ENCODE peak calls at places on chromosomes 2 and 18, in eight cellular contexts. W, B, A, R, H, T, J and F are unnamed samples.

GRCh38 chr18:45628979-45629958 is 14.0 kb downstream of the SLC14A2 start:
- DNase-seq in W (no peak), B (no peak), A (peak), R (no peak), H (no peak), T (no peak), J (no peak), F (no peak)

GRCh38 chr2:222922019-222922800 is 61.4 kb downstream of the ACSL3 start:
- DNase-seq in W (no peak), B (no peak), A (no peak), R (no peak), H (no peak), T (no peak), J (no peak), F (no peak)

GRCh38 chr2:227377461-227378351 is 1.4 kb downstream of the TM4SF20 start:
- DNase-seq in W (no peak), B (no peak), A (no peak), R (no peak), H (no peak), T (no peak), J (no peak), F (no peak)

GRCh38 chr2:106160786-106161261 is 33.3 kb downstream of the UXS1 start:
- DNase-seq in W (peak), B (no peak), A (no peak), R (no peak), H (no peak), T (no peak), J (no peak), F (no peak)

GRCh38 chr2:120716641-120717585 is 18.8 kb upstream of the GLI2 start:
- DNase-seq in W (no peak), B (no peak), A (no peak), R (peak), H (no peak), T (no peak), J (no peak), F (no peak)

GRCh38 chr18:77067315-77068061 is 65.1 kb downstream of the MBP start:
- DNase-seq in W (peak), B (no peak), A (peak), R (peak), H (peak), T (no peak), J (peak), F (peak)

GRCh38 chr2:101114268-101114783 is 36.9 kb downstream of the TBC1D8 start:
- DNase-seq in W (no peak), B (no peak), A (no peak), R (no peak), H (no peak), T (no peak), J (no peak), F (no peak)

GRCh38 chr2:109472331-109473005 is 141.3 kb downstream of the SEPTIN10 start:
- DNase-seq in W (peak), B (no peak), A (no peak), R (no peak), H (no peak), T (no peak), J (no peak), F (no peak)

GRCh38 chr2:43323810-43324588 is 97.6 kb upstream of the ZFP36L2 start:
- DNase-seq in W (no peak), B (peak), A (no peak), R (peak), H (peak), T (no peak), J (no peak), F (peak)

GRCh38 chr18:8910843-8911242 is 191.7 kb upstream of the NDUFV2 start:
- DNase-seq in W (no peak), B (no peak), A (no peak), R (no peak), H (no peak), T (no peak), J (no peak), F (no peak)

GRCh38 chr2:163610817-163611556 is 124.8 kb downstream of the FIGN start:
- DNase-seq in W (no peak), B (no peak), A (no peak), R (no peak), H (no peak), T (peak), J (peak), F (no peak)

GRCh38 chr2:232980683-232981082 is 32.4 kb downstream of the NGEF start:
- DNase-seq in W (no peak), B (no peak), A (peak), R (no peak), H (no peak), T (no peak), J (no peak), F (no peak)

GRCh38 chr18:50744253-50744652 is 75.6 kb downstream of the MRO start:
- DNase-seq in W (no peak), B (no peak), A (no peak), R (no peak), H (no peak), T (no peak), J (no peak), F (no peak)

GRCh38 chr2:95374029-95374428 is 28.5 kb upstream of the FAHD2A start:
- DNase-seq in W (no peak), B (no peak), A (no peak), R (peak), H (no peak), T (no peak), J (no peak), F (no peak)

GRCh38 chr2:109382236-109382930 is 231.4 kb downstream of the SEPTIN10 start:
- DNase-seq in W (no peak), B (no peak), A (peak), R (peak), H (peak), T (no peak), J (no peak), F (no peak)

GRCh38 chr2:198347349-198347748 is 543.0 kb downstream of the PLCL1 start:
- DNase-seq in W (peak), B (no peak), A (no peak), R (no peak), H (no peak), T (no peak), J (no peak), F (no peak)

GRCh38 chr2:112884869-112885502 is 26.0 kb upstream of the IL37 start:
- DNase-seq in W (peak), B (peak), A (no peak), R (no peak), H (no peak), T (no peak), J (peak), F (peak)

GRCh38 chr18:21179590-21180220 is 62.3 kb upstream of the GREB1L start:
- DNase-seq in W (peak), B (peak), A (peak), R (no peak), H (peak), T (peak), J (peak), F (peak)

GRCh38 chr2:72140621-72140960 is 7.1 kb downstream of the CYP26B1 start:
- DNase-seq in W (no peak), B (peak), A (no peak), R (no peak), H (no peak), T (no peak), J (no peak), F (no peak)

GRCh38 chr18:9653390-9653789 is 39.0 kb upstream of the PPP4R1 start:
- DNase-seq in W (peak), B (peak), A (no peak), R (peak), H (peak), T (no peak), J (peak), F (no peak)

GRCh38 chr2:168796583-168797285 is 5.7 kb upstream of the NOSTRIN start:
- DNase-seq in W (peak), B (no peak), A (peak), R (no peak), H (peak), T (no peak), J (no peak), F (no peak)

GRCh38 chr18:35605686-35606417 is 24.3 kb downstream of the GALNT1 start:
- DNase-seq in W (peak), B (no peak), A (peak), R (no peak), H (no peak), T (no peak), J (no peak), F (no peak)

GRCh38 chr2:16321872-16322271 is 343.8 kb downstream of the CYRIA start:
- DNase-seq in W (no peak), B (no peak), A (no peak), R (no peak), H (no peak), T (no peak), J (no peak), F (no peak)

GRCh38 chr18:2967820-2968219 is 45.1 kb downstream of the LPIN2 start:
- DNase-seq in W (no peak), B (no peak), A (no peak), R (no peak), H (no peak), T (no peak), J (no peak), F (no peak)

GRCh38 chr18:74493689-74494088 is 2.5 kb upstream of the CNDP2 start:
- DNase-seq in W (peak), B (peak), A (peak), R (no peak), H (no peak), T (peak), J (peak), F (peak)

GRCh38 chr2:160345102-160345501 is 145.0 kb upstream of the ITGB6 start:
- DNase-seq in W (no peak), B (no peak), A (no peak), R (no peak), H (no peak), T (no peak), J (no peak), F (no peak)

GRCh38 chr2:113791697-113792590 is 35.5 kb upstream of the SLC35F5 start:
- DNase-seq in W (peak), B (no peak), A (peak), R (no peak), H (no peak), T (no peak), J (no peak), F (no peak)

GRCh38 chr2:133200684-133201421 is 367.4 kb downstream of the NCKAP5 start:
- DNase-seq in W (peak), B (no peak), A (peak), R (no peak), H (no peak), T (no peak), J (no peak), F (no peak)

GRCh38 chr2:46381871-46382270 is 84.7 kb downstream of the EPAS1 start:
- DNase-seq in W (no peak), B (no peak), A (no peak), R (no peak), H (no peak), T (no peak), J (no peak), F (no peak)

GRCh38 chr2:152647417-152648010 is 69.7 kb downstream of the PRPF40A start:
- DNase-seq in W (peak), B (peak), A (peak), R (peak), H (peak), T (peak), J (no peak), F (peak)

GRCh38 chr2:127437056-127437455 is 18.8 kb downstream of the PROC start:
- DNase-seq in W (no peak), B (no peak), A (no peak), R (no peak), H (no peak), T (no peak), J (no peak), F (no peak)

GRCh38 chr2:127434515-127434914 is 16.3 kb downstream of the PROC start:
- DNase-seq in W (no peak), B (no peak), A (no peak), R (no peak), H (no peak), T (no peak), J (no peak), F (no peak)

GRCh38 chr2:127439343-127439742 is 21.1 kb downstream of the PROC start:
- DNase-seq in W (no peak), B (no peak), A (no peak), R (no peak), H (no peak), T (no peak), J (no peak), F (no peak)

GRCh38 chr2:127437781-127438726 is 19.8 kb downstream of the PROC start:
- DNase-seq in W (no peak), B (peak), A (no peak), R (no peak), H (no peak), T (no peak), J (peak), F (peak)
- TF ChIP-seq POLR2A in W (no peak), B (no peak), A (no peak), R (no peak), H (no peak), T (no peak), J (peak), F (no peak)

GRCh38 chr2:128322651-128323491 is 4.2 kb upstream of the HS6ST1 start:
- DNase-seq in W (no peak), B (peak), A (no peak), R (peak), H (peak), T (no peak), J (no peak), F (no peak)
- H3K27ac ChIP-seq in W (no peak), B (peak), A (peak), R (peak), H (peak), T (peak), J (no peak), F (peak)

DNA sequence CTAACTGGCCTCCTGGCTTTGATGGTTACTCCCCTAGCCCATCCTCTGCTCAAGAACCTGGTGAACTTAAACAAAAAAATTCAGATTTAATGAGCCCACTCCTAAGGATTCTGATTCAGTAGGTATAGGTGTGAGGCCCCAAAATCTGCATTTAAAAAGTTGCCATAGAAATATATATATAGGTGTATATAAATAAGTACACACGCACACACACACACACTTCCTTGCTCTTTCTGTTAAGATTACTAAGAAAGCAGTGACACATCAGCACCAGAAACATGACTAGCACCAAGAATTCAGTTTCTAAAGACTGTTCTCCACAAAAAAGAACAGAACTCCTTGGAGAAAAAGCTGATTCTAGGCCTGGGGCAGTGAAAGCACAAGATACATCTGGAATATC is 17.8 kb downstream of the EML6 start:
- DNase-seq in W (no peak), B (no peak), A (peak), R (no peak), H (no peak), T (no peak), J (no peak), F (no peak)
- TF ChIP-seq CTCF in W (no peak), B (no peak), A (no peak), R (no peak), H (no peak), T (no peak), J (no peak), F (no peak)

GRCh38 chr18:66557091-66557490 is 46.8 kb downstream of the CDH19 start:
- DNase-seq in W (no peak), B (no peak), A (no peak), R (no peak), H (no peak), T (no peak), J (no peak), F (no peak)

GRCh38 chr18:66560092-66560491 is 43.8 kb downstream of the CDH19 start:
- DNase-seq in W (peak), B (no peak), A (no peak), R (no peak), H (no peak), T (peak), J (peak), F (no peak)

GRCh38 chr18:66553824-66554223 is 50.1 kb downstream of the CDH19 start:
- DNase-seq in W (no peak), B (no peak), A (no peak), R (no peak), H (no peak), T (no peak), J (no peak), F (no peak)

GRCh38 chr18:66558773-66559172 is 45.1 kb downstream of the CDH19 start:
- DNase-seq in W (no peak), B (no peak), A (no peak), R (no peak), H (no peak), T (no peak), J (no peak), F (no peak)

GRCh38 chr18:66555585-66555984 is 48.3 kb downstream of the CDH19 start:
- DNase-seq in W (no peak), B (no peak), A (no peak), R (no peak), H (no peak), T (no peak), J (no peak), F (no peak)
- TF ChIP-seq POLR2A in W (no peak), B (no peak), A (no peak), R (no peak), H (no peak), T (no peak), J (no peak), F (no peak)

DNA sequence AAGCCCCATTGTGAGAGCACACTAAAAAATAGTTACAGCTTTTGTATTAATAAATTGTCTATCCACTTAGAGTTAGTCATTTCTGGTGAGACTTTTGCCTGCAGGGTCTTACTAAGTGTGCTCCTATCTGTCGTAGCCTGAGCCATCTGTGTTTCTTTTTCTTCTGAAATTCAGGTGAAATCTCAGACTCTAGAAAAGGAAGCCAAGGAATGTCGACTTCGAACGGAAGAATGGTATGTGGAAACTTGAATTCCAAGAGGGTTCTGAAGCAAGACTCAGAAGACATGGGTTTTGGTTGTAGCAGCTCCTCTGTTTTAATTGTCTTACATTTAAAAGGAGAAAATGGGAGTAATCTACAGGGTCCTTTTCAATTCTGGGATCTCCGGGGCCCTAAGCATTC is 70.0 kb upstream of the STON1 start:
- DNase-seq in W (no peak), B (no peak), A (no peak), R (no peak), H (no peak), T (no peak), J (no peak), F (no peak)
- H3K27ac ChIP-seq in W (no peak), B (no peak), A (no peak), R (no peak), H (no peak), T (no peak), J (no peak), F (no peak)

GRCh38 chr2:58574873-58575272 is 333.7 kb upstream of the FANCL start:
- DNase-seq in W (peak), B (no peak), A (no peak), R (no peak), H (no peak), T (no peak), J (no peak), F (no peak)

GRCh38 chr2:58569460-58570185 is 328.5 kb upstream of the FANCL start:
- DNase-seq in W (no peak), B (no peak), A (no peak), R (no peak), H (no peak), T (no peak), J (no peak), F (no peak)

GRCh38 chr2:58571181-58571852 is 330.2 kb upstream of the FANCL start:
- DNase-seq in W (peak), B (peak), A (peak), R (no peak), H (no peak), T (peak), J (peak), F (peak)
- TF ChIP-seq CTCF in W (peak), B (peak), A (peak), R (peak), H (peak), T (peak), J (peak), F (peak)

GRCh38 chr2:56271275-56271674 is 87.5 kb downstream of the CCDC85A start:
- DNase-seq in W (no peak), B (no peak), A (no peak), R (no peak), H (no peak), T (no peak), J (no peak), F (no peak)
- TF ChIP-seq POLR2A in W (no peak), B (no peak), A (no peak), R (no peak), H (no peak), T (no peak), J (no peak), F (no peak)

GRCh38 chr2:98825043-98825350 is 94.1 kb upstream of the MGAT4A start:
- DNase-seq in W (no peak), B (no peak), A (no peak), R (no peak), H (no peak), T (no peak), J (no peak), F (no peak)

GRCh38 chr2:98823196-98824166 is 92.5 kb upstream of the MGAT4A start:
- DNase-seq in W (no peak), B (no peak), A (no peak), R (no peak), H (no peak), T (no peak), J (no peak), F (no peak)

GRCh38 chr2:98824256-98825042 is 93.5 kb upstream of the MGAT4A start:
- DNase-seq in W (no peak), B (no peak), A (no peak), R (no peak), H (no peak), T (no peak), J (no peak), F (no peak)

GRCh38 chr2:98821629-98822135 is 90.8 kb upstream of the MGAT4A start:
- DNase-seq in W (no peak), B (no peak), A (no peak), R (no peak), H (peak), T (no peak), J (no peak), F (no peak)

GRCh38 chr2:98822301-98823164 is 91.6 kb upstream of the MGAT4A start:
- DNase-seq in W (peak), B (no peak), A (no peak), R (no peak), H (no peak), T (peak), J (no peak), F (no peak)
- H3K27ac ChIP-seq in W (peak), B (peak), A (no peak), R (peak), H (peak), T (peak), J (no peak), F (peak)

DNA sequence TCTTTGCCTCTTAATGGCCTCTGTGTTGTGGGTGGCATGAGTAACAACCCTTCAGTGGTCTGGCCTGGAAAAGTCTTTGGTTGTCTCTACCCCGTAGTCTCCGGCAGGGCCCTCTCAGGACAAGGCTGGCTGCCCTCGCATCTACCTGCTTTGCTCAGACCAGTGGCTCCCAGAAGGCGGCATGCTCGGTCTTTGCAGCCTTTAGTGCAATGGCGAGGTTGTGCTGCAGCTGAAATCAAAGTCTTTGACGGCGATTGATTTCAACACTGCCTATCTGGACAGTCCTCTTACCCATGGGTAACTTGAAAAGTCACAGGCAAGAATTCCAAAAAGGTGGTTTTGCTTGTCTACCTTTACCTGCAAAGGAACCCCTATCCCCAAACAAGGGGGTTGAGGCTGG is 95.9 kb downstream of the ALPK2 start:
- DNase-seq in W (no peak), B (no peak), A (no peak), R (no peak), H (no peak), T (no peak), J (no peak), F (no peak)
- TF ChIP-seq CTCF in W (no peak), B (no peak), A (no peak), R (no peak), H (no peak), T (no peak), J (peak), F (no peak)